ENCODE peak calls at places on chromosomes 2 and 18, in nine cellular contexts. One of them, this sample, is unnamed.

GRCh38 chr2:179226961-179227259 is 37.7 kb downstream of the SESTD1 start:
- DNase-seq in heart left ventricle: no peak
- DNase-seq in esophagus squamous epithelium: no peak
- DNase-seq in K562: no peak
- DNase-seq in thyroid gland: no peak
- DNase-seq in vagina: no peak
- DNase-seq in Peyer's patch: no peak
- DNase-seq in A549: no peak
- DNase-seq in GM12891: no peak
- DNase-seq in this sample: no peak

GRCh38 chr2:162965151-162965550 is 126.6 kb upstream of the KCNH7 start:
- DNase-seq in esophagus squamous epithelium: no peak
- DNase-seq in heart left ventricle: no peak
- DNase-seq in vagina: no peak
- DNase-seq in Peyer's patch: no peak
- DNase-seq in A549: no peak
- DNase-seq in K562: no peak
- DNase-seq in GM12891: no peak
- DNase-seq in thyroid gland: no peak
- DNase-seq in this sample: no peak

GRCh38 chr2:127637725-127638252 is 8.2 kb upstream of the GPR17 start:
- DNase-seq in GM12891: no peak
- DNase-seq in vagina: no peak
- DNase-seq in K562: peak
- DNase-seq in heart left ventricle: peak
- DNase-seq in thyroid gland: no peak
- DNase-seq in A549: peak
- DNase-seq in Peyer's patch: no peak
- DNase-seq in esophagus squamous epithelium: no peak
- DNase-seq in this sample: peak

GRCh38 chr2:85255456-85255812 is 72.4 kb downstream of the TGOLN2 start:
- DNase-seq in heart left ventricle: no peak
- DNase-seq in Peyer's patch: no peak
- DNase-seq in A549: no peak
- DNase-seq in esophagus squamous epithelium: no peak
- DNase-seq in K562: no peak
- DNase-seq in vagina: no peak
- DNase-seq in GM12891: no peak
- DNase-seq in thyroid gland: no peak
- DNase-seq in this sample: no peak

GRCh38 chr2:98768765-98769476 is 38.0 kb upstream of the MGAT4A start:
- DNase-seq in A549: peak
- DNase-seq in GM12891: no peak
- DNase-seq in heart left ventricle: no peak
- DNase-seq in thyroid gland: no peak
- DNase-seq in K562: no peak
- DNase-seq in esophagus squamous epithelium: no peak
- DNase-seq in vagina: no peak
- DNase-seq in Peyer's patch: no peak
- DNase-seq in this sample: no peak

GRCh38 chr2:8217366-8218125 is 464.3 kb upstream of the ID2 start:
- DNase-seq in A549: no peak
- DNase-seq in Peyer's patch: no peak
- DNase-seq in thyroid gland: no peak
- DNase-seq in K562: no peak
- DNase-seq in heart left ventricle: no peak
- DNase-seq in vagina: no peak
- DNase-seq in GM12891: no peak
- DNase-seq in esophagus squamous epithelium: no peak
- DNase-seq in this sample: no peak

GRCh38 chr2:15912203-15912602 is 28.1 kb upstream of the MYCN start:
- DNase-seq in thyroid gland: peak
- DNase-seq in GM12891: no peak
- DNase-seq in vagina: no peak
- DNase-seq in heart left ventricle: peak
- DNase-seq in Peyer's patch: peak
- DNase-seq in esophagus squamous epithelium: no peak
- DNase-seq in A549: peak
- DNase-seq in K562: no peak
- DNase-seq in this sample: peak

GRCh38 chr2:189142893-189143759 is 36.4 kb downstream of the COL5A2 start:
- DNase-seq in vagina: no peak
- DNase-seq in A549: peak
- DNase-seq in GM12891: peak
- DNase-seq in esophagus squamous epithelium: no peak
- DNase-seq in thyroid gland: peak
- DNase-seq in heart left ventricle: no peak
- DNase-seq in K562: peak
- DNase-seq in Peyer's patch: no peak
- DNase-seq in this sample: no peak

GRCh38 chr2:112869258-112869842 is 32.8 kb upstream of the IL1B start:
- DNase-seq in Peyer's patch: no peak
- DNase-seq in GM12891: no peak
- DNase-seq in esophagus squamous epithelium: peak
- DNase-seq in A549: peak
- DNase-seq in vagina: peak
- DNase-seq in heart left ventricle: peak
- DNase-seq in K562: peak
- DNase-seq in thyroid gland: peak
- DNase-seq in this sample: peak

GRCh38 chr2:229835601-229836283 is 86.1 kb downstream of the TRIP12 start:
- DNase-seq in vagina: no peak
- DNase-seq in K562: no peak
- DNase-seq in heart left ventricle: no peak
- DNase-seq in thyroid gland: no peak
- DNase-seq in GM12891: no peak
- DNase-seq in A549: no peak
- DNase-seq in Peyer's patch: no peak
- DNase-seq in esophagus squamous epithelium: no peak
- DNase-seq in this sample: no peak

GRCh38 chr2:2561346-2562095 is 230.4 kb upstream of the MYT1L start:
- DNase-seq in thyroid gland: no peak
- DNase-seq in A549: no peak
- DNase-seq in heart left ventricle: no peak
- DNase-seq in esophagus squamous epithelium: no peak
- DNase-seq in K562: no peak
- DNase-seq in Peyer's patch: no peak
- DNase-seq in GM12891: no peak
- DNase-seq in vagina: no peak
- DNase-seq in this sample: no peak

GRCh38 chr2:38863061-38863695 is 12.6 kb downstream of the DHX57 start:
- DNase-seq in Peyer's patch: no peak
- DNase-seq in heart left ventricle: no peak
- DNase-seq in GM12891: no peak
- DNase-seq in vagina: no peak
- DNase-seq in A549: no peak
- DNase-seq in thyroid gland: no peak
- DNase-seq in K562: no peak
- DNase-seq in esophagus squamous epithelium: no peak
- DNase-seq in this sample: no peak

GRCh38 chr2:68363731-68364130 is 1.4 kb upstream of the PLEK start:
- DNase-seq in vagina: no peak
- DNase-seq in thyroid gland: no peak
- DNase-seq in esophagus squamous epithelium: no peak
- DNase-seq in K562: no peak
- DNase-seq in A549: no peak
- DNase-seq in Peyer's patch: no peak
- DNase-seq in heart left ventricle: no peak
- DNase-seq in GM12891: no peak
- DNase-seq in this sample: no peak

GRCh38 chr2:136985044-136985443 is 219.7 kb downstream of the THSD7B start:
- DNase-seq in K562: no peak
- DNase-seq in esophagus squamous epithelium: no peak
- DNase-seq in A549: no peak
- DNase-seq in vagina: no peak
- DNase-seq in GM12891: no peak
- DNase-seq in thyroid gland: no peak
- DNase-seq in Peyer's patch: no peak
- DNase-seq in heart left ventricle: no peak
- DNase-seq in this sample: no peak

DNA sequence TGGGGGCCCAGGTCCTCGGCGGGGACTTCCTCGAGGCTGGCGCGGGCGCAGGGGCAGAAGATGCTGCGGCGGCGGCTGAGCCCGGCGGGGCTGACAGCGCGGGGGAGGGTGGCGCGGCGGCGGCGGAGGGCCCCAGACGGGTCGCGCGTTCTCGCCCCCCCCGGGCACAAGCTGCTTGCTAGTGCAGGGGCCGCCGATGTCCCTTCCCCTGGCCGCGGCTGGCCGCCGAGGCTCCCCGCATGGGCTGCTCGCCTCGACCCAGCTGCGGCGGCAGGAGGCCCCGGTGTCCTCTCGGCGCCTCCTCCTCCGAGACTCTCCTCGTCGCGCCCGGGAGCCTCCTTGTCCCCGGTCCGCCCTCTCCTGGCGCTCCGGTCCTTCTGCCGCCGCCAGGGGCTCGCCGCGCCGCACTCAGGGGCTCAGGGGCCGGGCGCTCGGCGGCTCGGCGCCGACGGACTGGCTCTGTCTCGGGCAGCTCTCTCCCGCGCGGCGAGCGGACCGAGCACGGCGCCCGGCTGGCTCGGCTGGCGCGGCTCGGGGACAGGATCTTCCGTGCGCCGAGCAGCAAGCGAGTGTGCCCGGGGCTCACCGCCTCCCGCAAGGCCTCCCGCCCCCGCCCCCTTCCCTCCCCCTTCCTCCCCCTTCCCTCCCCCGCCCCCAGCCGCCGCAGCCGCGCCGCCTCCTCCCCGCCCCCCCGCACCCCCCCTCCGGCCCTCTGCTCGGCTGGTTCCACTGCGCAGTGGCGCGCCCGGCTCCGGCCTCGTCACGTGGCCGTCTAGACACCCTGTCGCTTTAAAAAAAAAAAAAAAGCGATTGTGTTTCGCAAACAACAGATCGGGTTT is 902 bp upstream of the SMAD7 start:
- DNase-seq in K562: peak
- DNase-seq in heart left ventricle: peak
- DNase-seq in A549: peak
- DNase-seq in esophagus squamous epithelium: peak
- DNase-seq in thyroid gland: peak
- DNase-seq in GM12891: peak
- DNase-seq in vagina: no peak
- DNase-seq in Peyer's patch: peak
- DNase-seq in this sample: peak
- TF ChIP-seq POLR2A in K562: no peak
- TF ChIP-seq POLR2A in heart left ventricle: no peak
- TF ChIP-seq POLR2A in A549: peak
- TF ChIP-seq POLR2A in esophagus squamous epithelium: no peak
- TF ChIP-seq POLR2A in thyroid gland: peak
- TF ChIP-seq POLR2A in GM12891: no peak
- TF ChIP-seq POLR2A in vagina: no peak
- TF ChIP-seq POLR2A in Peyer's patch: peak
- TF ChIP-seq POLR2A in this sample: peak

DNA sequence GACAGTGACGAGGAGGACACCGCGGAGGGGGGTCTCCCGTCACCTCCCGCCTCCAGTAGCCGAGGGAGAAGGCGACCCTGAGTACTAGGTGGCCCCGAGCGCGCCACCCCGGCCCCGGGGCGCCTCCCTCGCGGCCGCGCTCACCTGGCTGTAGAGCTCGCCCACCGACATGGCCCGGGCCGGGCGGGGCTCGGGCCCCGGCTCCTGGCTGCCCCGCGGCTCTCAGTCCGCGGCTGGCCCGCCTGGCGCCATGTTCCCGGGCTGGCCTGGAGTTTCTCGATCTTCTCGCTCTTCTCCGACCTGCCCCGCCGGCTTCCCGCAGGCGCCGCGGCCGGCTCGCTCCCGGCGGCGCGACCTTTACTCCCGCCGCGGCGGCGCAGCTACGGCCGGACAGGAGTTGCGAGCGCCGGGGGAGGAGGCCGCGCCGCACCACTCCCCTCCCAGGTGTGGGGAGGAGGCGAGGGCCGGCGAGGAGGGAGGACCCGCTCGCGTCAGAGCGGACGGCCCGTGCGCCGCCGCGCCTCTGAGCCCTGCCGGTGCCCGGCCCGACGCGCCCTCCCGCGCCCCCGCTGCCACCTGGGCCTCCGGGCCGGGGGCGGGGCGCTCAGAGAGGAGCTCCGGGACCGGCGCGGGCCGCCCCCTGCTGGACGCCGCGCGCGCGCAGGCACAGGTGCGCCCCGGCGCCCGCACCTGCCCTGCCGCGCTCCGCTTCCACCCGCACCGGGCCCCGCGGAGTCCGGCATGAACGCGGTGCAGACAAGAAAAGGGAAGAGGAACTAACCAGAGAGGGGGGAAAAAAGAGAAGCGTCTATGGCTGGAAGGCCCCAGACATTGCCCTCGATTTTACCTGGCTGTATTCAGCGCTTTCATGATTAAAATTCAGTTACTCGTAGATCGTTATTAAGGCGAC is at the start of gene MYO5B:
- DNase-seq in thyroid gland: peak
- DNase-seq in GM12891: peak
- DNase-seq in A549: peak
- DNase-seq in K562: peak
- DNase-seq in Peyer's patch: peak
- DNase-seq in esophagus squamous epithelium: no peak
- DNase-seq in vagina: no peak
- DNase-seq in heart left ventricle: no peak
- DNase-seq in this sample: no peak
- TF ChIP-seq POLR2A in thyroid gland: peak
- TF ChIP-seq POLR2A in GM12891: no peak
- TF ChIP-seq POLR2A in A549: no peak
- TF ChIP-seq POLR2A in K562: no peak
- TF ChIP-seq POLR2A in Peyer's patch: peak
- TF ChIP-seq POLR2A in esophagus squamous epithelium: peak
- TF ChIP-seq POLR2A in vagina: no peak
- TF ChIP-seq POLR2A in heart left ventricle: no peak
- TF ChIP-seq POLR2A in this sample: no peak

GRCh38 chr2:152717242-152718046 is at the start of gene PRPF40A:
- DNase-seq in K562: peak
- DNase-seq in vagina: peak
- DNase-seq in thyroid gland: peak
- DNase-seq in esophagus squamous epithelium: peak
- DNase-seq in GM12891: peak
- DNase-seq in A549: peak
- DNase-seq in Peyer's patch: peak
- DNase-seq in heart left ventricle: peak
- DNase-seq in this sample: peak
- TF ChIP-seq POLR2A in K562: peak
- TF ChIP-seq POLR2A in vagina: no peak
- TF ChIP-seq POLR2A in thyroid gland: peak
- TF ChIP-seq POLR2A in esophagus squamous epithelium: peak
- TF ChIP-seq POLR2A in GM12891: peak
- TF ChIP-seq POLR2A in A549: peak
- TF ChIP-seq POLR2A in Peyer's patch: peak
- TF ChIP-seq POLR2A in heart left ventricle: no peak
- TF ChIP-seq POLR2A in this sample: peak

DNA sequence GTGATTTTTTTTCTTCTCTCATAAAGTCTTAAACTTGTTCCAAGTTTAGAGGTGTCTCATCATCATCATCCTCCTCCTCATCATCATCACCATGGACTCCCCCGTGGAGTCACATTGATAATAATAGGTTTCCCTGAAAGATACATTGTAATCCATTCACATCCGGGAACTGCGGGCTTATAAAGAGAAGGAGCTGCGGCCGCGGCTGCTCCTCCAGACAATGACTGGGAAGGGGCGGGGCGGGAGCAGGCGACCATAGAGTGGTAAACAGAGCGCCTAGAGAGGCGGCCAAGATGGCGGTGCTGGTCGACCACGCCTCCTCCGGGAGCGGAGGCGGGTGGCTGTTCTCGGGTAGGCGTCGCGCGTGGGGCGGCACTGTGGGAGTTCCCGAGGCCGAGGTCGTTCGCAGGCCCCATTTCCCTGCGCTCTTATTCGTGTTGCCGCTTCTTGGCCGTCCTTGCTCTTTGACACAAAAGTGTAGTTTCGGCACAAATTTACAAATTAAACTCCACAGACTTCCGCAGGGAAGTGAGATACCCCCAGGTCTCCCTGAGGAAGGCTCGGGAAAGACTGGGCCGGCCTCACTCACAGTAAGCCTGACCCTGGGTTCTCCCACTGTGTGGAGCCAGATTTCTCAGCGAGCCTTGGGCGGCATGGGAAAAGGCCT is 1.8 kb upstream of the TCF4 start:
- DNase-seq in GM12891: peak
- DNase-seq in heart left ventricle: peak
- DNase-seq in A549: peak
- DNase-seq in vagina: peak
- DNase-seq in Peyer's patch: peak
- DNase-seq in thyroid gland: peak
- DNase-seq in K562: peak
- DNase-seq in esophagus squamous epithelium: peak
- DNase-seq in this sample: peak
- TF ChIP-seq POLR2A in GM12891: peak
- TF ChIP-seq POLR2A in heart left ventricle: no peak
- TF ChIP-seq POLR2A in A549: peak
- TF ChIP-seq POLR2A in vagina: no peak
- TF ChIP-seq POLR2A in Peyer's patch: no peak
- TF ChIP-seq POLR2A in thyroid gland: peak
- TF ChIP-seq POLR2A in K562: peak
- TF ChIP-seq POLR2A in esophagus squamous epithelium: no peak
- TF ChIP-seq POLR2A in this sample: peak

This sample was measured in uterus.